ENCODE peak calls at places on chromosome 10, in ten cellular contexts. One of them, this sample, is unnamed. For H3K4me1, the result is how much of the 10 kb centered on the place peaks cover.

GRCh38 chr10:133129854-133130495 is 30.0 kb upstream of the KNDC1 start:
- DNase-seq in CD8-positive, alpha-beta T cell: no peak
- DNase-seq in GM12878: no peak
- DNase-seq in A673: no peak
- DNase-seq in adrenal gland: no peak
- DNase-seq in fibroblast of lung: no peak
- DNase-seq in pancreas: no peak
- DNase-seq in heart left ventricle: no peak
- DNase-seq in IMR-90: no peak
- DNase-seq in endodermal cell: no peak
- DNase-seq in this sample: no peak

GRCh38 chr10:94043431-94043990 is 49.8 kb downstream of the PLCE1 start:
- DNase-seq in fibroblast of lung: no peak
- DNase-seq in pancreas: no peak
- DNase-seq in IMR-90: no peak
- DNase-seq in GM12878: no peak
- DNase-seq in A673: no peak
- DNase-seq in endodermal cell: no peak
- DNase-seq in CD8-positive, alpha-beta T cell: no peak
- DNase-seq in heart left ventricle: no peak
- DNase-seq in adrenal gland: no peak
- DNase-seq in this sample: no peak

GRCh38 chr10:14244801-14245211 is 85.9 kb downstream of the FRMD4A start:
- DNase-seq in endodermal cell: no peak
- DNase-seq in CD8-positive, alpha-beta T cell: no peak
- DNase-seq in adrenal gland: no peak
- DNase-seq in fibroblast of lung: peak
- DNase-seq in IMR-90: peak
- DNase-seq in heart left ventricle: no peak
- DNase-seq in pancreas: no peak
- DNase-seq in GM12878: no peak
- DNase-seq in A673: peak
- DNase-seq in this sample: no peak

GRCh38 chr10:35136263-35136815 is 9.7 kb downstream of the CREM start:
- DNase-seq in endodermal cell: no peak
- DNase-seq in fibroblast of lung: no peak
- DNase-seq in heart left ventricle: no peak
- DNase-seq in GM12878: peak
- DNase-seq in IMR-90: no peak
- DNase-seq in A673: peak
- DNase-seq in CD8-positive, alpha-beta T cell: no peak
- DNase-seq in adrenal gland: no peak
- DNase-seq in pancreas: no peak
- DNase-seq in this sample: no peak

GRCh38 chr10:133336131-133337078 is at the start of gene CALY:
- DNase-seq in IMR-90: no peak
- DNase-seq in pancreas: no peak
- DNase-seq in endodermal cell: peak
- DNase-seq in fibroblast of lung: no peak
- DNase-seq in A673: peak
- DNase-seq in adrenal gland: no peak
- DNase-seq in heart left ventricle: no peak
- DNase-seq in GM12878: no peak
- DNase-seq in CD8-positive, alpha-beta T cell: peak
- DNase-seq in this sample: no peak

GRCh38 chr10:49595713-49596492 is 14.2 kb upstream of the SLC18A3 start:
- DNase-seq in endodermal cell: no peak
- DNase-seq in CD8-positive, alpha-beta T cell: no peak
- DNase-seq in IMR-90: peak
- DNase-seq in A673: no peak
- DNase-seq in adrenal gland: no peak
- DNase-seq in pancreas: no peak
- DNase-seq in GM12878: no peak
- DNase-seq in heart left ventricle: no peak
- DNase-seq in fibroblast of lung: no peak
- DNase-seq in this sample: no peak

GRCh38 chr10:116712499-116712898 is 29.9 kb downstream of the HSPA12A start:
- DNase-seq in GM12878: no peak
- DNase-seq in IMR-90: peak
- DNase-seq in A673: no peak
- DNase-seq in adrenal gland: peak
- DNase-seq in CD8-positive, alpha-beta T cell: no peak
- DNase-seq in fibroblast of lung: no peak
- DNase-seq in heart left ventricle: no peak
- DNase-seq in endodermal cell: no peak
- DNase-seq in pancreas: no peak
- DNase-seq in this sample: no peak

GRCh38 chr10:33162248-33162575 is 172.3 kb downstream of the NRP1 start:
- DNase-seq in IMR-90: no peak
- DNase-seq in pancreas: no peak
- DNase-seq in fibroblast of lung: no peak
- DNase-seq in heart left ventricle: no peak
- DNase-seq in endodermal cell: no peak
- DNase-seq in adrenal gland: no peak
- DNase-seq in CD8-positive, alpha-beta T cell: no peak
- DNase-seq in GM12878: no peak
- DNase-seq in A673: no peak
- DNase-seq in this sample: no peak

GRCh38 chr10:98028168-98028770 is 2.2 kb downstream of the CRTAC1 start:
- DNase-seq in heart left ventricle: no peak
- DNase-seq in GM12878: no peak
- DNase-seq in adrenal gland: peak
- DNase-seq in fibroblast of lung: peak
- DNase-seq in pancreas: peak
- DNase-seq in endodermal cell: peak
- DNase-seq in IMR-90: peak
- DNase-seq in CD8-positive, alpha-beta T cell: peak
- DNase-seq in A673: peak
- DNase-seq in this sample: peak

GRCh38 chr10:26799342-26799741 is 61.4 kb downstream of the ABI1 start:
- DNase-seq in pancreas: no peak
- DNase-seq in adrenal gland: no peak
- DNase-seq in heart left ventricle: no peak
- DNase-seq in A673: peak
- DNase-seq in fibroblast of lung: no peak
- DNase-seq in GM12878: peak
- DNase-seq in CD8-positive, alpha-beta T cell: no peak
- DNase-seq in IMR-90: no peak
- DNase-seq in endodermal cell: no peak
- DNase-seq in this sample: no peak

GRCh38 chr10:3806603-3807002 is 21.6 kb upstream of the KLF6 start:
- DNase-seq in fibroblast of lung: peak
- DNase-seq in A673: no peak
- DNase-seq in GM12878: no peak
- DNase-seq in pancreas: no peak
- DNase-seq in adrenal gland: no peak
- DNase-seq in IMR-90: peak
- DNase-seq in heart left ventricle: no peak
- DNase-seq in endodermal cell: no peak
- DNase-seq in CD8-positive, alpha-beta T cell: no peak
- DNase-seq in this sample: no peak

GRCh38 chr10:14750900-14751575 is 23.7 kb downstream of the FAM107B start:
- DNase-seq in heart left ventricle: no peak
- DNase-seq in fibroblast of lung: peak
- DNase-seq in IMR-90: no peak
- DNase-seq in A673: no peak
- DNase-seq in CD8-positive, alpha-beta T cell: no peak
- DNase-seq in pancreas: no peak
- DNase-seq in endodermal cell: no peak
- DNase-seq in GM12878: no peak
- DNase-seq in adrenal gland: no peak
- DNase-seq in this sample: peak

GRCh38 chr10:48249763-48250351 is 24.6 kb downstream of the FRMPD2 start:
- DNase-seq in adrenal gland: no peak
- DNase-seq in IMR-90: no peak
- DNase-seq in fibroblast of lung: no peak
- DNase-seq in GM12878: no peak
- DNase-seq in CD8-positive, alpha-beta T cell: no peak
- DNase-seq in endodermal cell: peak
- DNase-seq in A673: no peak
- DNase-seq in pancreas: no peak
- DNase-seq in heart left ventricle: no peak
- DNase-seq in this sample: no peak

GRCh38 chr10:99981581-99982199 is 28.1 kb downstream of the DNMBP start:
- DNase-seq in pancreas: no peak
- DNase-seq in adrenal gland: no peak
- DNase-seq in endodermal cell: no peak
- DNase-seq in heart left ventricle: no peak
- DNase-seq in A673: peak
- DNase-seq in IMR-90: no peak
- DNase-seq in fibroblast of lung: no peak
- DNase-seq in GM12878: no peak
- DNase-seq in CD8-positive, alpha-beta T cell: no peak
- DNase-seq in this sample: no peak

GRCh38 chr10:133349160-133349568 is 2.0 kb downstream of the PRAP1 start:
- DNase-seq in pancreas: no peak
- DNase-seq in A673: no peak
- DNase-seq in heart left ventricle: no peak
- DNase-seq in adrenal gland: no peak
- DNase-seq in IMR-90: no peak
- DNase-seq in GM12878: no peak
- DNase-seq in endodermal cell: no peak
- DNase-seq in CD8-positive, alpha-beta T cell: no peak
- DNase-seq in fibroblast of lung: no peak
- DNase-seq in this sample: no peak

GRCh38 chr10:59865101-59865500 is 41.3 kb downstream of the CCDC6 start:
- DNase-seq in fibroblast of lung: peak
- DNase-seq in GM12878: no peak
- DNase-seq in endodermal cell: peak
- DNase-seq in heart left ventricle: no peak
- DNase-seq in IMR-90: peak
- DNase-seq in A673: peak
- DNase-seq in pancreas: peak
- DNase-seq in adrenal gland: peak
- DNase-seq in CD8-positive, alpha-beta T cell: no peak
- DNase-seq in this sample: no peak
- TF ChIP-seq CTCF in fibroblast of lung: peak
- TF ChIP-seq CTCF in GM12878: peak
- TF ChIP-seq CTCF in endodermal cell: peak
- TF ChIP-seq CTCF in heart left ventricle: no peak
- TF ChIP-seq CTCF in IMR-90: peak
- TF ChIP-seq CTCF in A673: peak
- TF ChIP-seq CTCF in pancreas: peak
- TF ChIP-seq CTCF in adrenal gland: peak
- TF ChIP-seq CTCF in CD8-positive, alpha-beta T cell: peak
- TF ChIP-seq CTCF in this sample: peak

DNA sequence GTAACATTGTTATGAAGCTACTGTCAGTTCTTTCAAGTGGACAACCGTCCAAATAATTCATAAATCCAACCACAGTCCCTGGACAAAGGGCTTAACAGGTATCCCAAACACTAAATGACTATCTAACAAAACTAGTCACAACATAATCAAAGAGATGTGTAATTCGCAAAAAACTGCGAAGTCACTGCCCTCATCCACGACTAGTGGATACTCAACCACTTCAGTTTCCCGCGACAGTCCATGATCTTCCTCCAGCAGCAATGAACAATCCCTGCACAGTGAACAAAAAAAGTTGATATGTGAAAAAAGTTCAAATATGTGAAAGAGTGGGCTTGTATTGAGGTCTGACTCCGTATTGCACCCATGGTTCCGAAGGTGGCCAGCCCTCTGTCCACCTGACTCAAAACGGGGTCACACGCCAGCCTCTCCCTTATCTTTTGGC is 284 bp downstream of the DCLRE1A start:
- DNase-seq in fibroblast of lung: peak
- DNase-seq in endodermal cell: no peak
- DNase-seq in A673: no peak
- DNase-seq in CD8-positive, alpha-beta T cell: no peak
- DNase-seq in GM12878: no peak
- DNase-seq in heart left ventricle: no peak
- DNase-seq in IMR-90: peak
- DNase-seq in pancreas: no peak
- DNase-seq in adrenal gland: no peak
- DNase-seq in this sample: no peak
- H3K4me1 ChIP-seq in fibroblast of lung: under half
- H3K4me1 ChIP-seq in endodermal cell: under half
- H3K4me1 ChIP-seq in A673: under half
- H3K4me1 ChIP-seq in CD8-positive, alpha-beta T cell: under half
- H3K4me1 ChIP-seq in GM12878: under half
- H3K4me1 ChIP-seq in heart left ventricle: under half
- H3K4me1 ChIP-seq in IMR-90: under half
- H3K4me1 ChIP-seq in pancreas: half or more
- H3K4me1 ChIP-seq in adrenal gland: under half
- H3K4me1 ChIP-seq in this sample: half or more

GRCh38 chr10:79593377-79593776 is 17.4 kb upstream of the SFTPA1 start:
- DNase-seq in GM12878: no peak
- DNase-seq in pancreas: no peak
- DNase-seq in fibroblast of lung: no peak
- DNase-seq in heart left ventricle: no peak
- DNase-seq in adrenal gland: no peak
- DNase-seq in IMR-90: no peak
- DNase-seq in endodermal cell: no peak
- DNase-seq in A673: no peak
- DNase-seq in CD8-positive, alpha-beta T cell: no peak
- DNase-seq in this sample: no peak

GRCh38 chr10:79595510-79595909 is 15.2 kb upstream of the SFTPA1 start:
- DNase-seq in GM12878: no peak
- DNase-seq in endodermal cell: no peak
- DNase-seq in A673: no peak
- DNase-seq in IMR-90: no peak
- DNase-seq in fibroblast of lung: no peak
- DNase-seq in adrenal gland: no peak
- DNase-seq in heart left ventricle: no peak
- DNase-seq in CD8-positive, alpha-beta T cell: no peak
- DNase-seq in pancreas: no peak
- DNase-seq in this sample: no peak
- TF ChIP-seq CTCF in GM12878: no peak
- TF ChIP-seq CTCF in endodermal cell: no peak
- TF ChIP-seq CTCF in A673: no peak
- TF ChIP-seq CTCF in IMR-90: no peak
- TF ChIP-seq CTCF in fibroblast of lung: no peak
- TF ChIP-seq CTCF in adrenal gland: no peak
- TF ChIP-seq CTCF in heart left ventricle: no peak
- TF ChIP-seq CTCF in CD8-positive, alpha-beta T cell: no peak
- TF ChIP-seq CTCF in pancreas: no peak
- TF ChIP-seq CTCF in this sample: no peak

DNA sequence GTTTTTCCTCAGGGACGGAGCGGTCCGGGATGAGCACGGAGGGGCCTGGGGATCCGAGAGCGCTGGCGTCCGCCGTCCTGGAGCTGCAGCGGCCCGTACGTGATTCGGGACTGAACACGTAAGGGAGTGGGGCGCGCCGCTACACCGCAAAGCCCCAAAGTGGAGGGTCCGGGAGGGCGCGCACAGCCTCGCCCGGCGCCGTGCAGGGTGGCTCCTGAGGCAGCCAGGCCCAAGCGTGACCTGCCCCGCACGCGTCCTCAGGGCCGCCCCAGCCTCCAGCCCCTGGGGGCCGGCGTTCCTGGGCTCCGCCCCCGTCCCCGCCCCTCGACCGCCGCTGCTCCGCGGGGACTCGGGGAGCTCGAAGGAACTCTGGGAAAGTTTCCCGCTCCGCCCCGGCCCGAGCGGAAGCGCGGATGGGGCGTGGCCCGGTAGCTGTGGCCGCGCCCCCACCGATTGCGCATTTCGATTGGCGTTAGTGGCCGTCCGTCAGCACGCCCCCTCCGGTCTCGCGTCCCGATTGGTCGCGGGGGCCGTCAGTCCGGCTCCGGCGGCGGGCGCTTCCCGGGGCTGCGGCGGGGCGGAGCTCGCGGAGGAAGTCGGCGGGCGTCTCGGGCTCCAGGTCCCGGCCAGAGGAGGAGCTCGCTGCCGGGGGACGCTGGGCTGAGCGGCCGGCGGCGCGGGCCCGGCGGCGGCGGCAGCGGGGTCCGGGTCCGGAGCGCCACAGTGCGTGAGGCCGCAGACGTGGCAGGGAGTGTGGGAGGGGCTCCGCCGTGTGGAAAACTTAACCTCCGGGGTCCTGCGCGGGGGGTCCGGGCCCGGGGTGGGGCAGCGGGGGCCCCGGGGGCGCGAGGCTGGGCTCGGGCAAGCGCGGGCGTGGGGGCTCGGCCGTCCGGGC is at the start of the genes ANKRD16 and FBH1:
- DNase-seq in pancreas: peak
- DNase-seq in heart left ventricle: peak
- DNase-seq in fibroblast of lung: peak
- DNase-seq in adrenal gland: peak
- DNase-seq in A673: peak
- DNase-seq in CD8-positive, alpha-beta T cell: peak
- DNase-seq in GM12878: peak
- DNase-seq in IMR-90: peak
- DNase-seq in endodermal cell: peak
- DNase-seq in this sample: peak
- H3K4me1 ChIP-seq in pancreas: under half
- H3K4me1 ChIP-seq in heart left ventricle: under half
- H3K4me1 ChIP-seq in fibroblast of lung: under half
- H3K4me1 ChIP-seq in adrenal gland: under half
- H3K4me1 ChIP-seq in A673: under half
- H3K4me1 ChIP-seq in CD8-positive, alpha-beta T cell: under half
- H3K4me1 ChIP-seq in GM12878: under half
- H3K4me1 ChIP-seq in IMR-90: under half
- H3K4me1 ChIP-seq in endodermal cell: under half
- H3K4me1 ChIP-seq in this sample: half or more

This sample was measured in left ventricle myocardium inferior.